ENCODE peak calls at places on chromosomes 1 and 21, in ten cellular contexts. A is RWPE1, S is lower lobe of right lung, J is fibroblast of pulmonary artery, P is K562, I is GM12865, M is A549, K is Peyer's patch, L is tibial artery, D is lower leg skin. F is an unnamed sample.

GRCh38 chr1:59136541-59137335 is 160.2 kb upstream of the FGGY start:
- DNase-seq in M (no peak), K (no peak), P (no peak), L (no peak), A (peak), D (no peak), S (no peak), J (peak), I (no peak), F (no peak)

GRCh38 chr1:118783095-118783758 is 204.9 kb downstream of the TBX15 start:
- DNase-seq in L (no peak), M (no peak), P (no peak), A (no peak), D (no peak), J (no peak), S (no peak), K (no peak), I (no peak), F (no peak)

GRCh38 chr1:16396591-16396990 is 29.5 kb downstream of the SZRD1 start:
- DNase-seq in A (peak), M (no peak), J (peak), L (no peak), K (no peak), S (no peak), I (no peak), P (no peak), D (peak), F (no peak)

GRCh38 chr1:50332941-50333594 is 90.2 kb downstream of the DMRTA2 start:
- DNase-seq in A (peak), L (no peak), I (peak), M (peak), S (peak), D (no peak), K (peak), P (peak), J (peak), F (peak)

GRCh38 chr1:169091480-169091941 is 15.0 kb upstream of the ATP1B1 start:
- DNase-seq in M (no peak), D (no peak), J (no peak), S (no peak), K (no peak), L (no peak), A (no peak), I (peak), P (no peak), F (no peak)

GRCh38 chr1:118184737-118185082 is 318 bp downstream of the SPAG17 start:
- DNase-seq in I (no peak), D (no peak), K (no peak), A (no peak), S (no peak), L (no peak), M (no peak), P (peak), J (no peak), F (no peak)

GRCh38 chr1:36540056-36540455 is 57.3 kb upstream of the CSF3R start:
- DNase-seq in A (no peak), L (peak), K (no peak), M (no peak), J (no peak), S (no peak), I (no peak), D (no peak), P (no peak), F (no peak)

GRCh38 chr1:16145988-16146887 is 9.6 kb downstream of the EPHA2 start:
- DNase-seq in S (peak), D (no peak), J (peak), P (peak), A (peak), L (peak), K (no peak), I (peak), M (peak), F (no peak)

GRCh38 chr21:31911138-31911907 is 38.5 kb downstream of the HUNK start:
- DNase-seq in K (no peak), M (no peak), J (no peak), I (no peak), A (peak), D (no peak), P (no peak), L (no peak), S (no peak), F (no peak)

GRCh38 chr1:183319051-183319450 is 99.1 kb downstream of the NMNAT2 start:
- DNase-seq in S (no peak), L (no peak), I (no peak), K (no peak), J (no peak), D (no peak), A (no peak), P (no peak), M (no peak), F (no peak)

GRCh38 chr1:202638019-202638887 is 72.0 kb downstream of the SYT2 start:
- DNase-seq in I (no peak), M (no peak), K (no peak), J (no peak), L (no peak), S (no peak), P (no peak), A (no peak), D (no peak), F (no peak)

GRCh38 chr21:28639742-28640141 is 352.9 kb downstream of the LTN1 start:
- DNase-seq in K (no peak), P (no peak), M (no peak), J (peak), I (no peak), S (no peak), D (no peak), A (no peak), L (no peak), F (no peak)

GRCh38 chr1:84719477-84720274 is 29.4 kb upstream of the SSX2IP start:
- DNase-seq in L (no peak), J (no peak), D (no peak), S (no peak), K (no peak), A (no peak), M (no peak), P (no peak), I (no peak), F (no peak)

GRCh38 chr1:233477359-233477758 is 136.5 kb upstream of the KCNK1 start:
- DNase-seq in K (no peak), A (no peak), I (no peak), M (no peak), D (no peak), L (no peak), S (no peak), P (no peak), J (no peak), F (no peak)

GRCh38 chr1:113388621-113389355 is 1.5 kb upstream of the MAGI3 start:
- DNase-seq in M (peak), A (peak), K (peak), I (peak), S (no peak), D (no peak), P (peak), L (no peak), J (no peak), F (no peak)

GRCh38 chr1:197692965-197693364 is 82.3 kb downstream of the DENND1B start:
- DNase-seq in D (no peak), L (no peak), A (peak), I (peak), M (no peak), K (no peak), P (no peak), S (no peak), J (peak), F (no peak)

GRCh38 chr1:15344380-15344779 is 65.3 kb upstream of the EFHD2 start:
- DNase-seq in L (no peak), D (no peak), A (no peak), P (no peak), J (no peak), K (no peak), I (no peak), S (no peak), M (no peak), F (no peak)

GRCh38 chr1:207393610-207394009 is 60.5 kb upstream of the CR2 start:
- DNase-seq in I (no peak), D (peak), L (no peak), S (no peak), A (peak), J (peak), P (no peak), K (no peak), M (no peak), F (no peak)

GRCh38 chr21:33674226-33674625 is 31.9 kb downstream of the ITSN1 start:
- DNase-seq in S (no peak), J (no peak), A (no peak), L (no peak), K (no peak), I (no peak), D (no peak), M (no peak), P (no peak), F (no peak)

GRCh38 chr21:16535100-16535418 is 805.3 kb downstream of the USP25 start:
- DNase-seq in D (peak), J (peak), I (no peak), L (peak), S (peak), M (no peak), P (no peak), A (no peak), K (no peak), F (no peak)

GRCh38 chr1:153774780-153775431 is at the start of gene SLC27A3:
- DNase-seq in L (peak), K (peak), I (peak), D (peak), P (peak), M (no peak), S (no peak), A (peak), J (peak), F (peak)

GRCh38 chr21:29346281-29346680 is 47.6 kb downstream of the BACH1 start:
- DNase-seq in D (no peak), P (no peak), J (no peak), K (no peak), S (no peak), M (no peak), A (no peak), I (no peak), L (no peak), F (no peak)

GRCh38 chr1:248905662-248905948 is 430 bp upstream of the PGBD2 start:
- DNase-seq in P (no peak), S (no peak), D (no peak), L (no peak), I (no peak), K (no peak), A (no peak), M (no peak), J (no peak), F (no peak)

GRCh38 chr1:20271498-20272400 is 18.9 kb upstream of the VWA5B1 start:
- DNase-seq in M (no peak), K (no peak), I (no peak), J (peak), D (no peak), L (no peak), A (peak), S (no peak), P (no peak), F (no peak)

DNA sequence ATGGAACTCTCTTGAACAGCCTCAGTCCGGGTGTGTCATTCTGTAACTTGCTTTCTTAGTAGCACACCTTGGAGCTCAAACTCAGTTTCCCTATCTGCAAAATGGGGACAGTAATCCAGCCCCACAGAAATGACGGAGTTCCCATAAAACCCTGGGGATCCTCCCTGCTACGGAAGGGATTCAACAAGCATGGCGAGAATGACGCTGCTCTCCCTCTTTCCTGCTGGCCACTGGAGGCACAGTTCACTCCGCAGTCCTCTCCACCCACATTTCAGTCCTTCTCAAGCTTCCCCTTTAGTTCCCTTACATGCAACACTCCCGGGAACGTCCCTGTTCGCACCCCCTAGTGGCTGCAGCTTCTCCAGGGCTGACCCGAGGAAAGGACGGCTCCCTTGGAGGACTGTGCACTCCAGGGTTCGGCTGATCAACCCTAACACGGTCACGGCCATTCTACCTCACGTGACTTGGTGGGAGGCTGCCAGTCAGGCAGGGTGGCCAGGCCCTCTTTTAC is 20.6 kb downstream of the RUNX3 start:
- DNase-seq in S (peak), A (no peak), L (no peak), J (peak), M (peak), I (no peak), D (peak), P (peak), K (peak), F (no peak)
- TF ChIP-seq CTCF in S (peak), A (no peak), L (peak), J (peak), M (peak), I (no peak), D (no peak), P (peak), K (no peak), F (no peak)

GRCh38 chr1:18634276-18634675 is 3.6 kb downstream of the PAX7 start:
- DNase-seq in P (no peak), A (no peak), J (no peak), D (no peak), K (no peak), I (no peak), M (no peak), S (no peak), L (no peak), F (no peak)

GRCh38 chr1:18637553-18637960 is 6.9 kb downstream of the PAX7 start:
- DNase-seq in L (no peak), J (no peak), K (no peak), D (no peak), M (no peak), A (no peak), I (no peak), S (no peak), P (no peak), F (no peak)

GRCh38 chr1:18636762-18637552 is 6.3 kb downstream of the PAX7 start:
- DNase-seq in I (no peak), M (no peak), K (no peak), D (no peak), L (no peak), P (no peak), S (no peak), A (no peak), J (no peak), F (no peak)

GRCh38 chr1:18635070-18635577 is 4.5 kb downstream of the PAX7 start:
- DNase-seq in S (no peak), K (no peak), A (no peak), D (no peak), P (no peak), I (no peak), J (no peak), M (no peak), L (no peak), F (no peak)

GRCh38 chr1:18635833-18636671 is 5.4 kb downstream of the PAX7 start:
- DNase-seq in D (no peak), K (no peak), J (no peak), S (no peak), P (no peak), A (peak), M (no peak), I (no peak), L (no peak), F (no peak)
- TF ChIP-seq CTCF in D (no peak), K (no peak), J (no peak), S (no peak), P (no peak), A (no peak), M (no peak), I (no peak), L (no peak), F (no peak)

GRCh38 chr21:45290948-45291612 is 3.4 kb upstream of the POFUT2 start:
- DNase-seq in D (no peak), P (no peak), A (no peak), L (peak), S (peak), M (no peak), J (peak), I (no peak), K (peak), F (no peak)
- TF ChIP-seq CTCF in D (no peak), P (no peak), A (no peak), L (no peak), S (no peak), M (no peak), J (no peak), I (no peak), K (no peak), F (no peak)

GRCh38 chr1:109822749-109823542 is 59.2 kb upstream of the EPS8L3 start:
- DNase-seq in M (no peak), A (no peak), S (no peak), P (peak), D (no peak), K (no peak), L (no peak), I (peak), J (no peak), F (no peak)
- TF ChIP-seq CTCF in M (no peak), A (no peak), S (no peak), P (no peak), D (no peak), K (no peak), L (no peak), I (no peak), J (no peak), F (no peak)

GRCh38 chr1:73593804-73594203 is 604.2 kb downstream of the LRRIQ3 start:
- DNase-seq in M (no peak), S (no peak), L (no peak), A (peak), I (no peak), K (no peak), J (no peak), D (no peak), P (no peak), F (no peak)
- TF ChIP-seq CTCF in M (no peak), S (no peak), L (no peak), A (no peak), I (no peak), K (no peak), J (no peak), D (no peak), P (no peak), F (no peak)

DNA sequence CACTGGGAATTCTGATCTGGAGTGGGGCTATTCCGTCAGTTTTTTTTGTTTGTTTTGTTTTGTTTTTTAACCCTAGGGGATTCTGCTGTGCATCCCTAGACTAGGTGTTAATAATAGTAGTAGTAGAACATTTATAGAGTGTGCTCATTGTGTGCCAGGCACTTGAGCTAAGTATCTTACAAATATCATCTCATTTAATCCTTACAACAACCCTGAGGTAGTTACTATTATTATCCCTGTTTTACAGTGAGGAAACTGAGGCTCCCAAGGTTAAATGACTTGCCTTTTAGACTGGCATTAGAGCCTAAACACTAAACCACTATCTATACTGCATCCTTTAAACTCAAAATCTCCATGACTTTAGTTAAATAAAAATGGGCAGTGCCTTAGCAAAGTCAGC is 22.1 kb downstream of the TOR3A start:
- DNase-seq in I (no peak), L (no peak), J (no peak), P (no peak), M (no peak), K (no peak), D (no peak), S (no peak), A (no peak), F (no peak)
- TF ChIP-seq CTCF in I (no peak), L (no peak), J (no peak), P (no peak), M (no peak), K (no peak), D (no peak), S (no peak), A (no peak), F (no peak)